ENCODE peak calls at places on chromosomes 6 and 20, in seven cellular contexts. Y is mucosa of gallbladder, H is activated T-cell treated with anti-CD3 and anti-CD28 coated beads for 1 hour, E is uterus, Q is mesendoderm, W is amygdala, R is NCI-H2081. J is an unnamed sample.
A peak's percentile ranks its signal among the peaks of the same experiment; 100 is the strongest.

GRCh38 chr20:41169791-41170351 is 32.5 kb downstream of the PLCG1 start:
- DNase-seq in E (peak; percentile 12), R (no peak), Y (no peak), W (no peak), Q (no peak), H (no peak), J (no peak)

GRCh38 chr20:37417146-37417856 is 71.4 kb downstream of the SRC start:
- DNase-seq in W (no peak), R (no peak), Q (no peak), H (no peak), Y (no peak), E (no peak), J (no peak)

GRCh38 chr20:199996-200395 is 10.5 kb upstream of the DEFB128 start:
- DNase-seq in Q (no peak), W (no peak), E (no peak), R (no peak), H (no peak), Y (no peak), J (no peak)

GRCh38 chr6:159633196-159633595 is 59.8 kb downstream of the SOD2 start:
- DNase-seq in W (no peak), H (no peak), R (no peak), E (no peak), Y (no peak), Q (peak; percentile 26), J (no peak)

GRCh38 chr20:46021361-46022359 is 7.4 kb upstream of the SLC12A5 start:
- DNase-seq in H (no peak), Y (no peak), E (no peak), R (peak; percentile 55), Q (peak; percentile 98), W (peak; percentile 63), J (no peak)

GRCh38 chr6:36028088-36028886 is 679 bp downstream of the MAPK14 start:
- DNase-seq in R (no peak), E (peak; percentile 36), W (no peak), Y (peak; percentile 25), H (peak; percentile 24), Q (peak; percentile 46), J (peak; percentile 18)

GRCh38 chr6:27861276-27861840 is 50.8 kb downstream of the OR2B2 start:
- DNase-seq in Q (no peak), R (no peak), Y (no peak), W (no peak), H (no peak), E (no peak), J (no peak)

GRCh38 chr6:15876406-15876805 is 213.6 kb upstream of the DTNBP1 start:
- DNase-seq in E (no peak), Y (no peak), R (no peak), W (no peak), Q (no peak), H (no peak), J (no peak)

GRCh38 chr6:54191460-54191859 is 80.2 kb downstream of the MLIP start:
- DNase-seq in E (no peak), R (no peak), H (no peak), Q (peak; percentile 27), Y (no peak), W (no peak), J (no peak)

GRCh38 chr20:16243470-16243869 is 329.8 kb downstream of the KIF16B start:
- DNase-seq in W (no peak), H (no peak), Q (no peak), R (no peak), E (no peak), Y (no peak), J (no peak)

GRCh38 chr6:35044771-35045275 is 96.3 kb downstream of the TCP11 start:
- DNase-seq in Q (no peak), E (no peak), Y (no peak), H (no peak), W (no peak), R (peak; percentile 64), J (no peak)